ENCODE peak calls at places on chromosomes 3 and 15, in six cellular contexts. O, C, L, T, S and K are unnamed samples.

GRCh38 chr15:73766598-73766997 is 13.4 kb upstream of the INSYN1 start:
- DNase-seq in O (no peak), C (no peak), L (no peak), T (no peak), S (no peak), K (no peak)

GRCh38 chr15:25900901-25901300 is 37.8 kb upstream of the ATP10A start:
- DNase-seq in O (no peak), C (no peak), L (no peak), T (no peak), S (no peak), K (no peak)

GRCh38 chr3:189941679-189942078 is 179.0 kb downstream of the P3H2 start:
- DNase-seq in O (no peak), C (no peak), L (no peak), T (no peak), S (peak), K (no peak)

GRCh38 chr3:121508384-121508783 is 37.4 kb downstream of the POLQ start:
- DNase-seq in O (no peak), C (no peak), L (no peak), T (no peak), S (no peak), K (no peak)

GRCh38 chr15:51240066-51240465 is 98.3 kb downstream of the CYP19A1 start:
- DNase-seq in O (no peak), C (no peak), L (no peak), T (no peak), S (no peak), K (no peak)

GRCh38 chr15:70856177-70856883 is 2.4 kb upstream of the LARP6 start:
- DNase-seq in O (no peak), C (no peak), L (no peak), T (no peak), S (no peak), K (no peak)

GRCh38 chr3:10703875-10704274 is 112.2 kb upstream of the SLC6A11 start:
- DNase-seq in O (no peak), C (no peak), L (peak), T (no peak), S (no peak), K (no peak)

GRCh38 chr15:42914728-42915497 is 5.7 kb downstream of the TTBK2 start:
- DNase-seq in O (no peak), C (no peak), L (no peak), T (no peak), S (no peak), K (no peak)

GRCh38 chr3:30602946-30603345 is 3.5 kb upstream of the TGFBR2 start:
- DNase-seq in O (no peak), C (no peak), L (no peak), T (no peak), S (no peak), K (no peak)

GRCh38 chr3:150248116-150248864 is 159.8 kb upstream of the TSC22D2 start:
- DNase-seq in O (no peak), C (no peak), L (no peak), T (no peak), S (no peak), K (no peak)
- TF ChIP-seq TAF1 in O (no peak), C (no peak), L (no peak), T (no peak), S (no peak), K (no peak)

GRCh38 chr15:69394556-69395282 is 19.4 kb upstream of the KIF23 start:
- DNase-seq in O (peak), C (peak), L (peak), T (no peak), S (peak), K (peak)
- TF ChIP-seq POLR2AphosphoS5 in O (no peak), C (no peak), L (no peak), T (no peak), S (no peak), K (no peak)

DNA sequence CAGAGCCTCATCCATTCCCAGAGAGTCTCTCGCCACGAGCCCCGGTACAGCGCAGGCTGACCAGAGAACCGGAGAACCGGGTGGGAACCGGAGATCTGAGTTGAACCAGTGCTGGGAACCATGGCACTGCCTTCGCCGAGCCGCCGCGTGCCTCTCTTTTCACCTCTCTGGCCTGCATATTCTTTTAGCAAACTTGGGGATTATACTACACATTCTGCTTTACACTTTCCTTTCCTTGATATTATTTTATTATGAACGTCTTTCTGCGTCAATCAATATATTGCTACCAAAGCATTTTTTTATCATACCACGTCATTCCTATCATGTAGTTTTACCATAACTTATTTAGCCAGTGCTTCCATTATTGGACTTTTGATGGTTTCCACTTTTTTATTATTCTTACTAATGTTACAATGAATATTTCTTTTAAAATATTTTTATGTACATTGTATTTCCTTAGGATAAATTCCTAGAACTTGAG is 7.3 kb downstream of the NRROS start:
- DNase-seq in O (no peak), C (no peak), L (no peak), T (no peak), S (no peak), K (no peak)
- TF ChIP-seq POLR2A in O (no peak), C (no peak), L (no peak), T (no peak), S (no peak), K (no peak)

DNA sequence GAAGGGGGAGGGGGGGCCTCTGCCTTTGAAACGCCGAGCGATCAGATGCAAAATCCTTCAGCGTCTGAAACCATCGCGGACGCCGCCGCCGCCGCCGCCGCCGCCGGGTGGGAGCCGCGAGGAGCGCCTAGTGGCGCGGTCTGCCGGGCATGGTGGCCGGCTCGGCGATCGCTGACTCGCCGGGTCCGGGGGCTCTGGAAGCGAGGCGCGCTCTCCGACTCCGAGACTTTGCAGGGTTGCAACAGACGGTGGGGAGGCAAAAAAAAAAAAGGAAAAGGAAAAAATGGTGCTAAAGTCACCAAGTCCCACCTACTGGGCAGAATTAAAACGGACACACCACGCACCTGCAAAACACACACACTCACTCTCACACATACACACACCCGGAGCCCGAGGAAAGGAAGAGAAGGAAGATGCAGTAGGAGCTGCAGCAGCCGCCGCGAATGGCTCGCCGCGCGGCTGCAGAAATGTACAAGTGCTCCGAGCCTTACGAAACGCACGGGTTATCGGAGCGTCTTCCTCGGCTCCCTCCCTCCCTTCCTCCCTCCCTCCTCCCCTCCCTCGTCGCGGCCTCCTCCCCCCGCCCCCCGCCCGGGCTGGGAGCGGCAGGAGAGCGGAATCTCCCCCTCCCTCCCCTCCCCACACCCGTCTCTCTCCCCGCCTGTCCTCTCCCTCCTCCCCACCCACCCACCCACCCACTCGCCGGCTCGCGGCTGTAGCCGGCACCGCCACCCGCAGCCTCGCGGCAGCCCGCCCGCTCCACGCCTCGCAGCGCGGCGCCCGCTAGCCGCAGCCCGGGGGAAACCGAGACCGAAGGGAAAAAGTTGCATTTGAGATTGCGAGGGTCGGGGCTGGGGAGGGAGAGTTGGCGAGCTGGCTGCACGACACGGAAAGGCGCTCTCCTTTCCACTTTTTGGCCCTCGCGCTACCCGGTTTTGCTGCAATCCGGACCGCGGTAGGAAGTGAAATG is at the start of gene NTRK3:
- DNase-seq in O (no peak), C (no peak), L (no peak), T (no peak), S (no peak), K (no peak)
- TF ChIP-seq TAF1 in O (no peak), C (no peak), L (no peak), T (no peak), S (no peak), K (no peak)